ENCODE peak calls at places on chromosome 11, in seven cellular contexts. M, X, P, D, Z, C and O are unnamed samples.

GRCh38 chr11:1195690-1196515 is 27.0 kb upstream of the MUC5B start:
- DNase-seq in M (no peak), X (no peak), P (peak; percentile 43), D (no peak), Z (peak; percentile 22), C (no peak), O (no peak)

GRCh38 chr11:31821779-31822574 is 10.9 kb upstream of the PAX6 start:
- DNase-seq in M (no peak), X (no peak), P (no peak), D (no peak), Z (no peak), C (no peak), O (no peak)

GRCh38 chr11:128715691-128716153 is 21.9 kb downstream of the FLI1 start:
- DNase-seq in M (peak; percentile 40), X (no peak), P (no peak), D (no peak), Z (no peak), C (no peak), O (no peak)

GRCh38 chr11:44773351-44773965 is 46.7 kb downstream of the TSPAN18 start:
- DNase-seq in M (peak; percentile 20), X (no peak), P (no peak), D (no peak), Z (no peak), C (no peak), O (no peak)

GRCh38 chr11:73236205-73236765 is 18.2 kb downstream of the P2RY2 start:
- DNase-seq in M (no peak), X (no peak), P (peak; percentile 20), D (no peak), Z (no peak), C (no peak), O (no peak)

GRCh38 chr11:116581349-116581748 is 191.4 kb downstream of the BUD13 start:
- DNase-seq in M (no peak), X (no peak), P (no peak), D (no peak), Z (no peak), C (no peak), O (no peak)

GRCh38 chr11:72684236-72684912 is 10.2 kb upstream of the PDE2A start:
- DNase-seq in M (peak; percentile 57), X (peak; percentile 7), P (no peak), D (no peak), Z (peak; percentile 63), C (no peak), O (peak; percentile 71)

GRCh38 chr11:416757-417621 is 2.2 kb upstream of the SIGIRR start:
- DNase-seq in M (no peak), X (peak; percentile 32), P (no peak), D (no peak), Z (peak; percentile 82), C (no peak), O (peak; percentile 39)

GRCh38 chr11:131787119-131787518 is 416.7 kb downstream of the NTM start:
- DNase-seq in M (no peak), X (no peak), P (no peak), D (no peak), Z (no peak), C (no peak), O (no peak)

GRCh38 chr11:17760102-17761029 is 25.8 kb downstream of the KCNC1 start:
- DNase-seq in M (peak; percentile 39), X (no peak), P (no peak), D (no peak), Z (peak; percentile 48), C (no peak), O (peak; percentile 62)

GRCh38 chr11:2679011-2679676 is 20.6 kb downstream of the KCNQ1OT1 start:
- DNase-seq in M (no peak), X (no peak), P (no peak), D (no peak), Z (no peak), C (no peak), O (no peak)